ENCODE peak calls at places on chromosomes 5 and 9, in seven cellular contexts. C is stimulated activated CD8-positive, alpha-beta memory T cell treated with anti-CD3 and anti-CD28 coated beads, Interleukin-12 subunit alpha, Interleukin-12 subunit beta, amount 100 ng/mL, for 4 hours; Q is NCI-H2081; M is LoVo; D is tibial nerve; P is right cardiac atrium; N is endothelial cell. Y is an unnamed sample.

GRCh38 chr5:148386041-148386440 is 2.3 kb downstream of the FBXO38 start:
- DNase-seq in M (no peak), P (no peak), N (no peak), Q (no peak), C (no peak), D (no peak), Y (no peak)

GRCh38 chr5:179158556-179158955 is 98.4 kb downstream of the ZNF354C start:
- DNase-seq in Q (no peak), N (no peak), P (no peak), D (no peak), M (no peak), C (no peak), Y (no peak)

GRCh38 chr9:128082173-128082572 is 14.1 kb downstream of the SLC25A25 start:
- DNase-seq in D (no peak), M (no peak), N (no peak), C (no peak), P (no peak), Q (no peak), Y (no peak)

GRCh38 chr5:141479776-141480175 is 4.0 kb downstream of the PCDHGC3 start:
- DNase-seq in C (no peak), D (no peak), Q (no peak), M (no peak), P (no peak), N (no peak), Y (no peak)

GRCh38 chr9:114450833-114451706 is 54.2 kb downstream of the WHRN start:
- DNase-seq in M (no peak), Q (no peak), C (no peak), D (no peak), P (no peak), N (no peak), Y (no peak)

GRCh38 chr9:4334439-4334838 is 34.6 kb upstream of the GLIS3 start:
- DNase-seq in D (no peak), N (peak), C (no peak), P (peak), M (peak), Q (peak), Y (peak)

GRCh38 chr5:61604626-61605025 is 272.6 kb downstream of the ZSWIM6 start:
- DNase-seq in M (no peak), C (no peak), P (no peak), Q (no peak), N (no peak), D (no peak), Y (no peak)

GRCh38 chr5:32444191-32444945 is at the start of gene ZFR:
- DNase-seq in D (peak), Q (peak), P (peak), N (peak), M (peak), C (peak), Y (peak)

GRCh38 chr9:71941060-71941568 is 29.7 kb downstream of the C9orf85 start:
- DNase-seq in Q (no peak), C (no peak), M (no peak), N (no peak), P (no peak), D (no peak), Y (no peak)

GRCh38 chr5:88671408-88671807 is 211.6 kb downstream of the MEF2C start:
- DNase-seq in P (no peak), Q (no peak), N (no peak), M (no peak), C (no peak), D (no peak), Y (no peak)